ENCODE peak calls at places on chromosomes 11 and 22, in seven cellular contexts. T, D, K, Z, E, H and J are unnamed samples.

GRCh38 chr11:34250732-34251639 is 106.8 kb downstream of the ABTB2 start:
- DNase-seq in E (peak), H (peak), D (peak), Z (no peak), T (peak), K (peak), J (peak)

GRCh38 chr22:39723463-39723862 is 152.9 kb downstream of the CACNA1I start:
- DNase-seq in Z (no peak), T (no peak), E (no peak), D (peak), K (no peak), H (no peak), J (no peak)

GRCh38 chr22:24105018-24105360 is 76.3 kb upstream of the SUSD2 start:
- DNase-seq in K (peak), T (no peak), D (no peak), E (no peak), H (no peak), Z (peak), J (no peak)

GRCh38 chr11:107898270-107898669 is 30.0 kb upstream of the RAB39A start:
- DNase-seq in Z (no peak), H (peak), D (no peak), K (peak), E (no peak), T (no peak), J (peak)

GRCh38 chr22:26536056-26536761 is 23.9 kb upstream of the TFIP11 start:
- DNase-seq in Z (no peak), E (no peak), H (peak), D (no peak), K (no peak), T (no peak), J (peak)

GRCh38 chr11:57306156-57306876 is 18.4 kb downstream of the TNKS1BP1 start:
- DNase-seq in Z (no peak), E (no peak), K (peak), H (no peak), T (no peak), D (no peak), J (no peak)

GRCh38 chr11:34052608-34053160 is 1.2 kb downstream of the CAPRIN1 start:
- DNase-seq in T (peak), E (peak), D (no peak), Z (no peak), K (no peak), H (peak), J (no peak)

GRCh38 chr11:133663135-133663534 is 130.8 kb upstream of the OPCML start:
- DNase-seq in T (no peak), E (no peak), D (no peak), H (no peak), Z (no peak), K (no peak), J (no peak)

GRCh38 chr22:36733271-36733670 is 29.7 kb upstream of the CACNG2 start:
- DNase-seq in T (no peak), K (no peak), Z (no peak), D (peak), H (no peak), E (no peak), J (no peak)

GRCh38 chr11:69280994-69281393 is 13.0 kb upstream of the MYEOV start:
- DNase-seq in K (peak), D (no peak), Z (peak), H (peak), T (no peak), E (no peak), J (peak)

GRCh38 chr22:48959496-48959895 is 868.2 kb downstream of the BRD1 start:
- DNase-seq in K (no peak), Z (no peak), E (no peak), H (no peak), T (no peak), D (peak), J (no peak)

GRCh38 chr11:126585388-126586302 is 230.2 kb downstream of the ST3GAL4 start:
- DNase-seq in E (no peak), K (peak), D (peak), Z (no peak), T (no peak), H (peak), J (peak)

GRCh38 chr22:28345304-28345703 is 334.3 kb downstream of the TTC28 start:
- DNase-seq in K (no peak), H (no peak), Z (no peak), T (no peak), E (no peak), D (no peak), J (peak)

GRCh38 chr11:108466405-108466804 is 924 bp downstream of the C11orf65 start:
- DNase-seq in H (no peak), D (no peak), Z (no peak), K (no peak), E (no peak), T (no peak), J (no peak)

GRCh38 chr11:60700689-60701508 is 1.5 kb downstream of the MS4A8 start:
- DNase-seq in D (no peak), H (peak), K (no peak), Z (no peak), E (no peak), T (no peak), J (peak)

GRCh38 chr11:10441652-10442503 is 13.2 kb upstream of the AMPD3 start:
- DNase-seq in D (no peak), T (no peak), Z (no peak), H (no peak), E (no peak), K (no peak), J (peak)

GRCh38 chr22:23203452-23204124 is 23.3 kb downstream of the BCR start:
- DNase-seq in D (no peak), K (no peak), Z (peak), E (no peak), T (no peak), H (no peak), J (no peak)

GRCh38 chr22:22989856-22990255 is 80.5 kb upstream of the GNAZ start:
- DNase-seq in D (no peak), K (no peak), T (no peak), Z (no peak), H (no peak), E (no peak), J (no peak)

GRCh38 chr11:130514316-130514715 is 65.9 kb downstream of the ADAMTS15 start:
- DNase-seq in T (no peak), Z (no peak), E (no peak), H (no peak), K (peak), D (no peak), J (no peak)

GRCh38 chr11:72352859-72353551 is 81.3 kb downstream of the CLPB start:
- DNase-seq in E (no peak), H (no peak), K (peak), D (no peak), T (no peak), Z (no peak), J (peak)

GRCh38 chr22:23066200-23067022 is 3.9 kb upstream of the GNAZ start:
- DNase-seq in D (peak), T (no peak), E (peak), K (no peak), Z (peak), H (no peak), J (no peak)

GRCh38 chr22:46036558-46037408 is 59.8 kb upstream of the WNT7B start:
- DNase-seq in Z (peak), K (no peak), D (peak), T (no peak), H (peak), E (peak), J (peak)

GRCh38 chr22:31995046-31995445 is 48.0 kb upstream of the SLC5A1 start:
- DNase-seq in E (no peak), T (no peak), H (no peak), Z (no peak), D (no peak), K (no peak), J (no peak)